ENCODE peak calls at places on chromosomes 6 and 20, in eight cellular contexts. One of them, this sample, is unnamed.

GRCh38 chr6:143232849-143233248 is 172.2 kb downstream of the AIG1 start:
- DNase-seq in stomach: peak; percentile 30
- DNase-seq in kidney epithelial cell: no peak
- DNase-seq in choroid plexus epithelial cell: peak; percentile 31
- DNase-seq in cardiac muscle cell: peak; percentile 43
- DNase-seq in hepatocyte: peak; percentile 28
- DNase-seq in astrocyte of the cerebellum: no peak
- DNase-seq in fibroblast of pulmonary artery: peak; percentile 28
- DNase-seq in this sample: no peak

GRCh38 chr6:593139-593906 is 63.6 kb downstream of the HUS1B start:
- DNase-seq in stomach: peak; percentile 58
- DNase-seq in kidney epithelial cell: no peak
- DNase-seq in choroid plexus epithelial cell: peak; percentile 76
- DNase-seq in cardiac muscle cell: peak; percentile 77
- DNase-seq in hepatocyte: peak; percentile 80
- DNase-seq in astrocyte of the cerebellum: peak; percentile 46
- DNase-seq in fibroblast of pulmonary artery: peak; percentile 74
- DNase-seq in this sample: peak; percentile 4

GRCh38 chr6:114055319-114055718 is 84.4 kb upstream of the HDAC2 start:
- DNase-seq in stomach: no peak
- DNase-seq in kidney epithelial cell: no peak
- DNase-seq in choroid plexus epithelial cell: no peak
- DNase-seq in cardiac muscle cell: no peak
- DNase-seq in hepatocyte: no peak
- DNase-seq in astrocyte of the cerebellum: no peak
- DNase-seq in fibroblast of pulmonary artery: no peak
- DNase-seq in this sample: no peak

GRCh38 chr6:44253307-44254101 is 3.8 kb downstream of the SLC35B2 start:
- DNase-seq in stomach: peak; percentile 66
- DNase-seq in kidney epithelial cell: no peak
- DNase-seq in choroid plexus epithelial cell: peak; percentile 42
- DNase-seq in cardiac muscle cell: peak; percentile 65
- DNase-seq in hepatocyte: peak; percentile 65
- DNase-seq in astrocyte of the cerebellum: no peak
- DNase-seq in fibroblast of pulmonary artery: peak; percentile 48
- DNase-seq in this sample: no peak

GRCh38 chr6:19478992-19479391 is 358.2 kb upstream of the ID4 start:
- DNase-seq in stomach: no peak
- DNase-seq in kidney epithelial cell: no peak
- DNase-seq in choroid plexus epithelial cell: peak; percentile 30
- DNase-seq in cardiac muscle cell: no peak
- DNase-seq in hepatocyte: no peak
- DNase-seq in astrocyte of the cerebellum: peak; percentile 9
- DNase-seq in fibroblast of pulmonary artery: peak; percentile 10
- DNase-seq in this sample: no peak

GRCh38 chr6:141077355-141078333 is 1055.1 kb upstream of the GJE1 start:
- DNase-seq in stomach: no peak
- DNase-seq in kidney epithelial cell: no peak
- DNase-seq in choroid plexus epithelial cell: peak; percentile 46
- DNase-seq in cardiac muscle cell: peak; percentile 46
- DNase-seq in hepatocyte: peak; percentile 17
- DNase-seq in astrocyte of the cerebellum: no peak
- DNase-seq in fibroblast of pulmonary artery: peak; percentile 22
- DNase-seq in this sample: no peak

GRCh38 chr6:9062581-9062980 is 627.2 kb upstream of the SLC35B3 start:
- DNase-seq in stomach: no peak
- DNase-seq in kidney epithelial cell: no peak
- DNase-seq in choroid plexus epithelial cell: no peak
- DNase-seq in cardiac muscle cell: no peak
- DNase-seq in hepatocyte: no peak
- DNase-seq in astrocyte of the cerebellum: no peak
- DNase-seq in fibroblast of pulmonary artery: no peak
- DNase-seq in this sample: no peak

GRCh38 chr6:142438898-142439297 is 137.1 kb downstream of the ADGRG6 start:
- DNase-seq in stomach: no peak
- DNase-seq in kidney epithelial cell: no peak
- DNase-seq in choroid plexus epithelial cell: no peak
- DNase-seq in cardiac muscle cell: no peak
- DNase-seq in hepatocyte: no peak
- DNase-seq in astrocyte of the cerebellum: no peak
- DNase-seq in fibroblast of pulmonary artery: no peak
- DNase-seq in this sample: no peak

GRCh38 chr6:116400376-116400775 is 29.6 kb downstream of the DSE start:
- DNase-seq in stomach: no peak
- DNase-seq in kidney epithelial cell: no peak
- DNase-seq in choroid plexus epithelial cell: peak; percentile 44
- DNase-seq in cardiac muscle cell: no peak
- DNase-seq in hepatocyte: no peak
- DNase-seq in astrocyte of the cerebellum: no peak
- DNase-seq in fibroblast of pulmonary artery: peak; percentile 56
- DNase-seq in this sample: no peak

GRCh38 chr6:73639015-73639414 is 14.8 kb downstream of the SLC17A5 start:
- DNase-seq in stomach: no peak
- DNase-seq in kidney epithelial cell: no peak
- DNase-seq in choroid plexus epithelial cell: no peak
- DNase-seq in cardiac muscle cell: no peak
- DNase-seq in hepatocyte: no peak
- DNase-seq in astrocyte of the cerebellum: no peak
- DNase-seq in fibroblast of pulmonary artery: no peak
- DNase-seq in this sample: no peak

GRCh38 chr20:34689486-34689885 is 12.6 kb upstream of the PIGU start:
- DNase-seq in stomach: no peak
- DNase-seq in kidney epithelial cell: no peak
- DNase-seq in choroid plexus epithelial cell: peak; percentile 43
- DNase-seq in cardiac muscle cell: no peak
- DNase-seq in hepatocyte: no peak
- DNase-seq in astrocyte of the cerebellum: no peak
- DNase-seq in fibroblast of pulmonary artery: peak; percentile 63
- DNase-seq in this sample: no peak

GRCh38 chr6:28377879-28378278 is 21.7 kb downstream of the ZSCAN12 start:
- DNase-seq in stomach: no peak
- DNase-seq in kidney epithelial cell: no peak
- DNase-seq in choroid plexus epithelial cell: no peak
- DNase-seq in cardiac muscle cell: no peak
- DNase-seq in hepatocyte: no peak
- DNase-seq in astrocyte of the cerebellum: no peak
- DNase-seq in fibroblast of pulmonary artery: no peak
- DNase-seq in this sample: no peak

GRCh38 chr6:133590814-133591213 is 298.1 kb upstream of the TCF21 start:
- DNase-seq in stomach: no peak
- DNase-seq in kidney epithelial cell: no peak
- DNase-seq in choroid plexus epithelial cell: peak; percentile 33
- DNase-seq in cardiac muscle cell: no peak
- DNase-seq in hepatocyte: no peak
- DNase-seq in astrocyte of the cerebellum: no peak
- DNase-seq in fibroblast of pulmonary artery: no peak
- DNase-seq in this sample: no peak

GRCh38 chr20:58841539-58842264 is 9.0 kb downstream of the GNAS-AS1 start:
- DNase-seq in stomach: no peak
- DNase-seq in kidney epithelial cell: no peak
- DNase-seq in choroid plexus epithelial cell: no peak
- DNase-seq in cardiac muscle cell: no peak
- DNase-seq in hepatocyte: no peak
- DNase-seq in astrocyte of the cerebellum: no peak
- DNase-seq in fibroblast of pulmonary artery: no peak
- DNase-seq in this sample: no peak

GRCh38 chr6:160667854-160668481 is 3.9 kb upstream of the LPA start:
- DNase-seq in stomach: peak; percentile 48
- DNase-seq in kidney epithelial cell: no peak
- DNase-seq in choroid plexus epithelial cell: peak; percentile 1
- DNase-seq in cardiac muscle cell: peak; percentile 2
- DNase-seq in hepatocyte: peak; percentile 50
- DNase-seq in astrocyte of the cerebellum: no peak
- DNase-seq in fibroblast of pulmonary artery: no peak
- DNase-seq in this sample: no peak

GRCh38 chr6:110537208-110538123 is 61.1 kb upstream of the SLC22A16 start:
- DNase-seq in stomach: no peak
- DNase-seq in kidney epithelial cell: peak; percentile 96
- DNase-seq in choroid plexus epithelial cell: peak; percentile 97
- DNase-seq in cardiac muscle cell: no peak
- DNase-seq in hepatocyte: peak; percentile 67
- DNase-seq in astrocyte of the cerebellum: peak; percentile 89
- DNase-seq in fibroblast of pulmonary artery: peak; percentile 98
- DNase-seq in this sample: no peak

GRCh38 chr20:23145281-23145700 is 59.2 kb upstream of the CD93 start:
- DNase-seq in stomach: no peak
- DNase-seq in kidney epithelial cell: no peak
- DNase-seq in choroid plexus epithelial cell: peak; percentile 94
- DNase-seq in cardiac muscle cell: no peak
- DNase-seq in hepatocyte: no peak
- DNase-seq in astrocyte of the cerebellum: peak; percentile 42
- DNase-seq in fibroblast of pulmonary artery: peak; percentile 80
- DNase-seq in this sample: no peak

GRCh38 chr6:127118505-127119360 is at the start of gene RSPO3:
- DNase-seq in stomach: peak; percentile 25
- DNase-seq in kidney epithelial cell: no peak
- DNase-seq in choroid plexus epithelial cell: peak; percentile 48
- DNase-seq in cardiac muscle cell: peak; percentile 74
- DNase-seq in hepatocyte: peak; percentile 44
- DNase-seq in astrocyte of the cerebellum: no peak
- DNase-seq in fibroblast of pulmonary artery: peak; percentile 39
- DNase-seq in this sample: no peak

GRCh38 chr6:45827952-45828530 is 187.6 kb downstream of the CLIC5 start:
- DNase-seq in stomach: no peak
- DNase-seq in kidney epithelial cell: no peak
- DNase-seq in choroid plexus epithelial cell: peak; percentile 76
- DNase-seq in cardiac muscle cell: no peak
- DNase-seq in hepatocyte: peak; percentile 45
- DNase-seq in astrocyte of the cerebellum: no peak
- DNase-seq in fibroblast of pulmonary artery: no peak
- DNase-seq in this sample: no peak

GRCh38 chr20:20363449-20364015 is 4.4 kb upstream of the INSM1 start:
- DNase-seq in stomach: no peak
- DNase-seq in kidney epithelial cell: no peak
- DNase-seq in choroid plexus epithelial cell: no peak
- DNase-seq in cardiac muscle cell: peak; percentile 5
- DNase-seq in hepatocyte: no peak
- DNase-seq in astrocyte of the cerebellum: no peak
- DNase-seq in fibroblast of pulmonary artery: no peak
- DNase-seq in this sample: no peak

GRCh38 chr6:80744213-80744612 is 637.7 kb downstream of the BCKDHB start:
- DNase-seq in stomach: no peak
- DNase-seq in kidney epithelial cell: no peak
- DNase-seq in choroid plexus epithelial cell: no peak
- DNase-seq in cardiac muscle cell: no peak
- DNase-seq in hepatocyte: no peak
- DNase-seq in astrocyte of the cerebellum: no peak
- DNase-seq in fibroblast of pulmonary artery: no peak
- DNase-seq in this sample: no peak

DNA sequence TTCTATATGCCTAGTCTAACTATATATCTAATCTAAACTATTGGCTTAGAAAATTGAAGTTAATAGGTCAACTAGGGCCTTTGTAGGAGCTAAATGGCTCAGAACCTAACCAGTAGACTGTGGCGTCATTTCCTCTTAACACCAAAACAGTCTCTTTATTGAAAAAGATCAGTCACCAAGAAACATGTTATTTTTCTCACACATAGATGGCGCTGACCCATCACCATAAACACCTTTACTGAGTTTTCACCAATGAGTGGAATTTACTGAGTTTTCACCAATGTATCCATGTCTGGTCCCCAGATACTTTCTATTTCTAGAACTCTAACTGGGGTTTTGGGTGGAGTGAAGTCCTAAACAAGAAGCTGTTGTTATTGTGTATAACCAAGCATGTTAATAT is 636.0 kb downstream of the BCKDHB start:
- DNase-seq in stomach: no peak
- DNase-seq in kidney epithelial cell: no peak
- DNase-seq in choroid plexus epithelial cell: peak; percentile 80
- DNase-seq in cardiac muscle cell: peak; percentile 12
- DNase-seq in hepatocyte: peak; percentile 47
- DNase-seq in astrocyte of the cerebellum: peak; percentile 49
- DNase-seq in fibroblast of pulmonary artery: peak; percentile 63
- DNase-seq in this sample: no peak
- TF ChIP-seq CTCF in stomach: no peak
- TF ChIP-seq CTCF in kidney epithelial cell: peak; percentile 35
- TF ChIP-seq CTCF in choroid plexus epithelial cell: peak; percentile 58
- TF ChIP-seq CTCF in cardiac muscle cell: peak; percentile 39
- TF ChIP-seq CTCF in hepatocyte: peak; percentile 61
- TF ChIP-seq CTCF in astrocyte of the cerebellum: peak; percentile 44
- TF ChIP-seq CTCF in fibroblast of pulmonary artery: peak; percentile 47
- TF ChIP-seq CTCF in this sample: peak; percentile 26

GRCh38 chr20:3681931-3682820 is at the start of gene ADAM33:
- DNase-seq in stomach: peak; percentile 36
- DNase-seq in kidney epithelial cell: no peak
- DNase-seq in choroid plexus epithelial cell: peak; percentile 22
- DNase-seq in cardiac muscle cell: peak; percentile 47
- DNase-seq in hepatocyte: peak; percentile 40
- DNase-seq in astrocyte of the cerebellum: no peak
- DNase-seq in fibroblast of pulmonary artery: no peak
- DNase-seq in this sample: no peak
- H3K4me3 ChIP-seq in stomach: peak within 1 kb of the TSS; percentile 56
- H3K4me3 ChIP-seq in kidney epithelial cell: peak within 1 kb of the TSS; percentile 24
- H3K4me3 ChIP-seq in choroid plexus epithelial cell: peak within 1 kb of the TSS; percentile 65
- H3K4me3 ChIP-seq in cardiac muscle cell: peak within 1 kb of the TSS; percentile 9
- H3K4me3 ChIP-seq in hepatocyte: peak within 1 kb of the TSS; percentile 33
- H3K4me3 ChIP-seq in astrocyte of the cerebellum: peak within 1 kb of the TSS; percentile 48
- H3K4me3 ChIP-seq in fibroblast of pulmonary artery: peak within 1 kb of the TSS; percentile 51
- H3K4me3 ChIP-seq in this sample: peak within 1 kb of the TSS; percentile 70

DNA sequence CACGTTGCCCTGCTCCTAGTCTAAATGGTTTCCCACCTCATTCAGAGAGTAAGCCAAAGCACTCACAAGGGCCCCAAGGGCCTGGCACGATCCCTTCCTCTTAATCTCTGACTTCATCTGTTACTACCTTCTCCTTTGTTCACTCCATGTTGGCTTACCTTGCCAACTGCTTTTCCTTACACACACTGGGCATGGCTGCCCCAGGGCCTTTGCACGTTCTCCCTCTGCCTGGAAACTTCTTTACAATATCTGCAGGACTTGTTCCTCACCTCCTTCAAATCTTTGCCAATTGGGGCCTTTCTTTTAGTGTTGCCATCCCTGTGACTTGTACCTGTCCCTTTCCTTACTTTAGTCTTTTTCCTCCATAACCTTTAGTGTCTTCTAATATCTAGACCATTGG is 73.9 kb downstream of the PLCB4 start:
- DNase-seq in stomach: no peak
- DNase-seq in kidney epithelial cell: no peak
- DNase-seq in choroid plexus epithelial cell: no peak
- DNase-seq in cardiac muscle cell: no peak
- DNase-seq in hepatocyte: no peak
- DNase-seq in astrocyte of the cerebellum: no peak
- DNase-seq in fibroblast of pulmonary artery: no peak
- DNase-seq in this sample: no peak
- TF ChIP-seq CTCF in stomach: no peak
- TF ChIP-seq CTCF in kidney epithelial cell: no peak
- TF ChIP-seq CTCF in choroid plexus epithelial cell: no peak
- TF ChIP-seq CTCF in cardiac muscle cell: no peak
- TF ChIP-seq CTCF in hepatocyte: no peak
- TF ChIP-seq CTCF in astrocyte of the cerebellum: no peak
- TF ChIP-seq CTCF in fibroblast of pulmonary artery: no peak
- TF ChIP-seq CTCF in this sample: no peak

DNA sequence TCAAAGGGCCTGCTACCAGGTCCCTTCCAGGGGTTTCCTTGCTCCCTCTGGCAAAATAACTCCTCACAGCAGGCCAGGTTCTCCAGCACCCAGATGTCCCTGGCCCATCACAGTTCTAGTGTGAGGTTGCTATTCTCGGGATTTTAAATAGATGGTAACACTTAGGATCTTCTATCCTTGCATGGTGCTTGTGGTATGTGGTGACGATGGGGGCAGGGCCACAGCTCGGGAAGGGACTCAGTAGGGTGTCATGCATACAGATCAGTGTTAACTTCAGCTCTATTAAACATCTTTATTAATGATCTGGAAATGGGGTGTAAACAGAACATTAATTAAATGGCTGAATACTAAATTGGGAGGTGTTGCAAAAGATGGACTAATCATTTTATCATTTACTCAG is 323.8 kb downstream of the QKI start:
- DNase-seq in stomach: no peak
- DNase-seq in kidney epithelial cell: no peak
- DNase-seq in choroid plexus epithelial cell: no peak
- DNase-seq in cardiac muscle cell: no peak
- DNase-seq in hepatocyte: no peak
- DNase-seq in astrocyte of the cerebellum: no peak
- DNase-seq in fibroblast of pulmonary artery: no peak
- DNase-seq in this sample: no peak
- H3K4me3 ChIP-seq in stomach: no peak overlapping the region
- H3K4me3 ChIP-seq in kidney epithelial cell: no peak overlapping the region
- H3K4me3 ChIP-seq in choroid plexus epithelial cell: no peak overlapping the region
- H3K4me3 ChIP-seq in cardiac muscle cell: no peak overlapping the region
- H3K4me3 ChIP-seq in hepatocyte: no peak overlapping the region
- H3K4me3 ChIP-seq in astrocyte of the cerebellum: no peak overlapping the region
- H3K4me3 ChIP-seq in fibroblast of pulmonary artery: no peak overlapping the region
- H3K4me3 ChIP-seq in this sample: no peak overlapping the region